ENCODE peak calls at places on chromosomes 1 and 21, in seven cellular contexts. T is neural progenitor cell, S is hypothalamus, P is NCI-H187, W is A549, X is activated T-helper 1 cell treated with Interleukin-2 at 50 U/mL for 16 hours, C is neural crest cell. K is an unnamed sample.

GRCh38 chr1:204130178-204130577 is 21.7 kb downstream of the ETNK2 start:
- DNase-seq in T (no peak), S (no peak), P (no peak), W (no peak), X (no peak), C (no peak), K (no peak)

GRCh38 chr21:35737899-35738341 is 322.4 kb downstream of the SETD4 start:
- DNase-seq in T (no peak), S (no peak), P (no peak), W (no peak), X (no peak), C (no peak), K (no peak)

GRCh38 chr1:115906627-115907026 is 65.7 kb upstream of the NHLH2 start:
- DNase-seq in T (no peak), S (no peak), P (no peak), W (no peak), X (no peak), C (no peak), K (no peak)

GRCh38 chr21:35989185-35989735 is 71.1 kb downstream of the SETD4 start:
- DNase-seq in T (no peak), S (no peak), P (no peak), W (no peak), X (no peak), C (no peak), K (no peak)

GRCh38 chr21:28025111-28025510 is 967.6 kb downstream of the LTN1 start:
- DNase-seq in T (no peak), S (no peak), P (no peak), W (no peak), X (no peak), C (no peak), K (no peak)

GRCh38 chr1:114695430-114696093 is at the start of gene AMPD1:
- DNase-seq in T (no peak), S (no peak), P (no peak), W (no peak), X (no peak), C (no peak), K (no peak)

GRCh38 chr1:66154394-66154793 is 361.7 kb downstream of the PDE4B start:
- DNase-seq in T (no peak), S (no peak), P (no peak), W (no peak), X (no peak), C (no peak), K (no peak)

GRCh38 chr1:104921552-104921951 is 1171.9 kb downstream of the AMY1C start:
- DNase-seq in T (no peak), S (no peak), P (no peak), W (no peak), X (no peak), C (no peak), K (no peak)

GRCh38 chr1:82704393-82704792 is 903.7 kb downstream of the ADGRL2 start:
- DNase-seq in T (no peak), S (no peak), P (no peak), W (no peak), X (no peak), C (no peak), K (no peak)

GRCh38 chr1:113391643-113392271 is 1.4 kb downstream of the MAGI3 start:
- DNase-seq in T (peak; percentile 21), S (no peak), P (peak; percentile 40), W (no peak), X (no peak), C (no peak), K (no peak)

GRCh38 chr1:66938618-66939017 is 13.8 kb downstream of the MIER1 start:
- DNase-seq in T (no peak), S (no peak), P (no peak), W (no peak), X (no peak), C (no peak), K (no peak)

GRCh38 chr1:42730988-42731387 is 9.0 kb downstream of the CLDN19 start:
- DNase-seq in T (no peak), S (no peak), P (no peak), W (no peak), X (no peak), C (no peak), K (no peak)

GRCh38 chr1:22127248-22127647 is 15.6 kb downstream of the WNT4 start:
- DNase-seq in T (no peak), S (no peak), P (no peak), W (no peak), X (no peak), C (no peak), K (no peak)

K was measured in NCI-H2107.